ENCODE peak calls at places on chromosomes 5 and 9, in four cellular contexts. A is nephron progenitor cell, J is GM10248, H is foreskin fibroblast. R is an unnamed sample.

GRCh38 chr9:89309608-89310485 is 1.1 kb upstream of the CKS2 start:
- DNase-seq in H (peak), A (no peak), J (no peak), R (no peak)

GRCh38 chr5:72288923-72289322 is 31.1 kb downstream of the MRPS27 start:
- DNase-seq in A (no peak), J (no peak), H (no peak), R (no peak)

GRCh38 chr5:1299961-1300360 is 5.1 kb upstream of the TERT start:
- DNase-seq in H (no peak), J (no peak), A (peak), R (no peak)

GRCh38 chr5:127562252-127562651 is 44.8 kb downstream of the PRRC1 start:
- DNase-seq in J (no peak), H (peak), A (peak), R (peak)

GRCh38 chr5:150489358-150490295 is 18.3 kb upstream of the NDST1 start:
- DNase-seq in A (no peak), J (peak), H (peak), R (no peak)

GRCh38 chr5:140322751-140323731 is 20.1 kb upstream of the PFDN1 start:
- DNase-seq in H (peak), A (peak), J (no peak), R (no peak)

GRCh38 chr9:121593066-121593465 is 58.4 kb upstream of the DAB2IP start:
- DNase-seq in A (no peak), J (no peak), H (no peak), R (no peak)

GRCh38 chr5:151718168-151718567 is 31.5 kb upstream of the SPARC start:
- DNase-seq in H (peak), J (no peak), A (no peak), R (no peak)

GRCh38 chr9:37801959-37802711 is 1.5 kb downstream of the DCAF10 start:
- DNase-seq in J (no peak), H (no peak), A (no peak), R (no peak)

GRCh38 chr5:181173420-181174342 is 26.3 kb downstream of the OR2V2 start:
- DNase-seq in J (peak), H (peak), A (peak), R (no peak)

GRCh38 chr9:73152445-73152844 is 780 bp downstream of the ANXA1 start:
- DNase-seq in A (no peak), J (no peak), H (peak), R (no peak)

GRCh38 chr5:101543780-101544179 is 640.7 kb upstream of the ST8SIA4 start:
- DNase-seq in A (no peak), H (peak), J (no peak), R (no peak)

GRCh38 chr5:149957855-149958254 is 2.7 kb upstream of the SLC26A2 start:
- DNase-seq in H (peak), A (peak), J (no peak), R (no peak)

GRCh38 chr9:26210338-26210851 is 532.2 kb upstream of the TUSC1 start:
- DNase-seq in A (peak), J (no peak), H (peak), R (no peak)

GRCh38 chr5:99061711-99062110 is 132.9 kb upstream of the CHD1 start:
- DNase-seq in A (no peak), H (peak), J (no peak), R (no peak)

GRCh38 chr9:76023715-76024195 is 133.3 kb downstream of the PCSK5 start:
- DNase-seq in A (no peak), J (no peak), H (no peak), R (no peak)

GRCh38 chr5:73448451-73449136 is at the start of gene FOXD1:
- DNase-seq in J (peak), H (peak), A (peak), R (peak)

GRCh38 chr5:39740404-39740803 is 315.6 kb upstream of the DAB2 start:
- DNase-seq in H (no peak), J (no peak), A (no peak), R (no peak)

GRCh38 chr9:27632254-27632653 is 59.0 kb upstream of the C9orf72 start:
- DNase-seq in H (no peak), J (no peak), A (no peak), R (no peak)

GRCh38 chr9:79665383-79665782 is 93.6 kb downstream of the TLE4 start:
- DNase-seq in J (no peak), A (no peak), H (no peak), R (no peak)

GRCh38 chr5:145925353-145925752 is 11.0 kb upstream of the SH3RF2 start:
- DNase-seq in H (peak), J (no peak), A (no peak), R (no peak)

GRCh38 chr5:96432245-96433065 is 593 bp downstream of the PCSK1 start:
- DNase-seq in H (peak), A (peak), J (peak), R (peak)

GRCh38 chr5:119743927-119744326 is 114.6 kb downstream of the FAM170A start:
- DNase-seq in A (peak), H (peak), J (peak), R (peak)

GRCh38 chr9:111582888-111583287 is 16.6 kb downstream of the PTGR1 start:
- DNase-seq in J (no peak), A (no peak), H (peak), R (no peak)

GRCh38 chr9:99142275-99142674 is 37.4 kb downstream of the TGFBR1 start:
- DNase-seq in H (no peak), A (no peak), J (no peak), R (no peak)

GRCh38 chr9:122975196-122975595 is 34.4 kb downstream of the RABGAP1 start:
- DNase-seq in A (no peak), H (no peak), J (no peak), R (no peak)

GRCh38 chr9:114811969-114812636 is 6.3 kb upstream of the TNFSF15 start:
- DNase-seq in H (no peak), J (no peak), A (no peak), R (no peak)

GRCh38 chr5:1468247-1468612 is 23.0 kb upstream of the SLC6A3 start:
- DNase-seq in J (no peak), A (peak), H (peak), R (peak)

GRCh38 chr9:136429683-136430590 is 9.7 kb downstream of the INPP5E start:
- DNase-seq in A (no peak), J (no peak), H (no peak), R (no peak)

GRCh38 chr9:74117731-74118130 is 379.4 kb upstream of the RORB start:
- DNase-seq in J (no peak), A (no peak), H (no peak), R (no peak)

GRCh38 chr5:76202182-76202581 is 119.0 kb downstream of the SV2C start:
- DNase-seq in H (no peak), J (no peak), A (no peak), R (no peak)
- TF ChIP-seq CTCF in H (no peak), J (no peak), A (no peak), R (no peak)

GRCh38 chr5:110865400-110866094 is 126.7 kb downstream of the SLC25A46 start:
- DNase-seq in H (peak), J (peak), A (peak), R (peak)
- TF ChIP-seq CTCF in H (peak), J (peak), A (peak), R (peak)

GRCh38 chr9:133467101-133467500 is 7.3 kb downstream of the CACFD1 start:
- DNase-seq in A (peak), H (no peak), J (no peak), R (no peak)
- TF ChIP-seq CTCF in A (no peak), H (no peak), J (no peak), R (no peak)

GRCh38 chr5:5598547-5599113 is 176.2 kb downstream of the ICE1 start:
- DNase-seq in A (no peak), H (no peak), J (no peak), R (no peak)
- TF ChIP-seq CTCF in A (no peak), H (no peak), J (no peak), R (no peak)

DNA sequence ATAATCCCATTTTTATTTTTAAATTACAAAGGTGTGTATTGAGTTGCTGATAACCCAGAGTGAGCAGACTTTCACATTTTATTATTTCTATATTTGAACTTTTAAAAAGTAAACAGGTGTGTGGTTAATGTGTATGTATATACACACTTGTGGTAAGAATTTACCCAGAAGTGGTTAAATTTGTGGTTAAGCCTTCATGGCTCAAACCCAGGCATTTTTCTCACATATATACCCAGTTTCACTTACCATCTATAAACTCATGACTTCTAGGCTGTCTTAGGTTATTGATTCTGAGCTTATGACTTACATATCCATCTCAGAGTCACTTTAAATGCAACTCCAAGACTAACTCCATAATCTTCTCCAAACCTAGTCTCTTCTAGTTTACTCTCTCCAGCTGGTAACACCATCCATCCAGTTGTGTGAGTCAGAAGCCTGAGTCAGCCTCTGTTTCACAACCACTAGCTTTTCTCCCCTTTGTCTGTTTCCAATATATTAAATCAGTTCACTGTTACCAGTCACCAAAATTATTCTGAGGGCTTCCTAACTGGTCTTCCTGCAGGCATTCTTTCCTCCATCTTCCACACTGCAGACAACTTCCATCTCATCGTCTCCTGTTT is 20.2 kb downstream of the ZBED3 start:
- DNase-seq in H (peak), J (no peak), A (no peak), R (no peak)
- TF ChIP-seq CTCF in H (no peak), J (no peak), A (no peak), R (no peak)